ENCODE peak calls at places on chromosomes 6 and 20, in seven cellular contexts. One of them, this sample, is unnamed. For H3K4me1, the result is how much of the 10 kb centered on the place peaks cover.

GRCh38 chr20:44733341-44734069 is 12.2 kb upstream of the KCNK15 start:
- DNase-seq in HCT116: peak
- DNase-seq in neuronal stem cell: peak
- DNase-seq in mesenchymal stem cell: peak
- DNase-seq in GM23248: peak
- DNase-seq in psoas muscle: peak
- DNase-seq in transverse colon: peak
- DNase-seq in this sample: peak

GRCh38 chr6:21800948-21801438 is 207.4 kb downstream of the SOX4 start:
- DNase-seq in transverse colon: no peak
- DNase-seq in neuronal stem cell: no peak
- DNase-seq in mesenchymal stem cell: peak
- DNase-seq in psoas muscle: no peak
- DNase-seq in GM23248: peak
- DNase-seq in HCT116: no peak
- DNase-seq in this sample: no peak

GRCh38 chr6:89411269-89412070 is 603 bp downstream of the RRAGD start:
- DNase-seq in HCT116: no peak
- DNase-seq in neuronal stem cell: no peak
- DNase-seq in transverse colon: peak
- DNase-seq in mesenchymal stem cell: peak
- DNase-seq in GM23248: peak
- DNase-seq in psoas muscle: peak
- DNase-seq in this sample: peak

GRCh38 chr6:169452117-169452868 is 198.6 kb upstream of the THBS2 start:
- DNase-seq in HCT116: peak
- DNase-seq in transverse colon: peak
- DNase-seq in mesenchymal stem cell: no peak
- DNase-seq in GM23248: peak
- DNase-seq in psoas muscle: peak
- DNase-seq in neuronal stem cell: no peak
- DNase-seq in this sample: peak

GRCh38 chr6:57267586-57268293 is 45.6 kb upstream of the RAB23 start:
- DNase-seq in neuronal stem cell: no peak
- DNase-seq in transverse colon: peak
- DNase-seq in GM23248: peak
- DNase-seq in mesenchymal stem cell: peak
- DNase-seq in HCT116: peak
- DNase-seq in psoas muscle: no peak
- DNase-seq in this sample: peak

GRCh38 chr6:170198298-170198697 is 92.6 kb downstream of the DLL1 start:
- DNase-seq in GM23248: no peak
- DNase-seq in transverse colon: no peak
- DNase-seq in neuronal stem cell: no peak
- DNase-seq in psoas muscle: no peak
- DNase-seq in mesenchymal stem cell: no peak
- DNase-seq in HCT116: no peak
- DNase-seq in this sample: no peak

GRCh38 chr20:23231561-23232218 is 118.9 kb upstream of the NXT1 start:
- DNase-seq in neuronal stem cell: no peak
- DNase-seq in psoas muscle: no peak
- DNase-seq in transverse colon: no peak
- DNase-seq in mesenchymal stem cell: peak
- DNase-seq in GM23248: peak
- DNase-seq in HCT116: no peak
- DNase-seq in this sample: no peak

GRCh38 chr20:39623584-39624234 is 661.6 kb downstream of the DHX35 start:
- DNase-seq in HCT116: no peak
- DNase-seq in psoas muscle: no peak
- DNase-seq in GM23248: peak
- DNase-seq in neuronal stem cell: no peak
- DNase-seq in mesenchymal stem cell: no peak
- DNase-seq in transverse colon: no peak
- DNase-seq in this sample: no peak

GRCh38 chr6:148446681-148447080 is 104.0 kb downstream of the SASH1 start:
- DNase-seq in transverse colon: no peak
- DNase-seq in mesenchymal stem cell: peak
- DNase-seq in neuronal stem cell: no peak
- DNase-seq in psoas muscle: no peak
- DNase-seq in HCT116: no peak
- DNase-seq in GM23248: no peak
- DNase-seq in this sample: no peak

GRCh38 chr6:168828035-168828434 is 387.1 kb downstream of the SMOC2 start:
- DNase-seq in GM23248: no peak
- DNase-seq in HCT116: no peak
- DNase-seq in neuronal stem cell: no peak
- DNase-seq in transverse colon: no peak
- DNase-seq in psoas muscle: no peak
- DNase-seq in mesenchymal stem cell: no peak
- DNase-seq in this sample: no peak

GRCh38 chr6:17101422-17102257 is at the start of gene STMND1:
- DNase-seq in psoas muscle: peak
- DNase-seq in transverse colon: peak
- DNase-seq in neuronal stem cell: peak
- DNase-seq in GM23248: peak
- DNase-seq in mesenchymal stem cell: peak
- DNase-seq in HCT116: no peak
- DNase-seq in this sample: peak

GRCh38 chr6:27280064-27280539 is 32.0 kb downstream of the POM121L2 start:
- DNase-seq in GM23248: peak
- DNase-seq in HCT116: peak
- DNase-seq in mesenchymal stem cell: peak
- DNase-seq in psoas muscle: no peak
- DNase-seq in neuronal stem cell: no peak
- DNase-seq in transverse colon: no peak
- DNase-seq in this sample: no peak

DNA sequence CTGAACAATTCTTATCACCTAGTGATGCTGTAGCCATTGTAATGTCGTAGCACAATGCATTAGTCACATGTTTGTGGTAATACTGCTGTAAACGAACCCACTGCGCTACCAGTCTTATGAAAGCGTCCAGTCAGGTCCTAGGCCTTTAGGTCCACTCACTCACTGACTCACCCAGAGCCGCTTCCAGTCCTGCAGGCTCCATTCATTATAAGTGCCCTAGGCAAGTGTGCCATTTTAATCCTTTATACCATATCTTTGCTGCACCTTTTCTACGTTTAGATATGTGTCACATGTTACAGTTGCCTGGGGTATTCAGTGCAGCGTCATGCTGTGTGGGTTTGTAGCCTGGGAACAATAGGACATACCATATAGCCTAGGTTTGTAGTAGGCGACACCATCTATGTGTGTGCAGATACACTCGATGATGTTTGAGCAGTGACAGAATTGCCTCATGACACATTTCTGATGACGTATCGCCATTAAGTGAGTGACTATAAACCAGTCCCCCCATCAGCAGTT is 15.4 kb downstream of the IGF2R start:
- DNase-seq in psoas muscle: peak
- DNase-seq in transverse colon: no peak
- DNase-seq in neuronal stem cell: no peak
- DNase-seq in mesenchymal stem cell: peak
- DNase-seq in HCT116: no peak
- DNase-seq in GM23248: peak
- DNase-seq in this sample: no peak
- H3K4me1 ChIP-seq in psoas muscle: half or more
- H3K4me1 ChIP-seq in transverse colon: under half
- H3K4me1 ChIP-seq in neuronal stem cell: under half
- H3K4me1 ChIP-seq in mesenchymal stem cell: under half
- H3K4me1 ChIP-seq in HCT116: under half
- H3K4me1 ChIP-seq in GM23248: under half
- H3K4me1 ChIP-seq in this sample: half or more

GRCh38 chr6:24995270-24995669 is 59.5 kb upstream of the RIPOR2 start:
- DNase-seq in transverse colon: no peak
- DNase-seq in neuronal stem cell: no peak
- DNase-seq in mesenchymal stem cell: no peak
- DNase-seq in GM23248: no peak
- DNase-seq in psoas muscle: no peak
- DNase-seq in HCT116: no peak
- DNase-seq in this sample: no peak

GRCh38 chr6:24997186-24997585 is 61.4 kb upstream of the RIPOR2 start:
- DNase-seq in psoas muscle: no peak
- DNase-seq in transverse colon: no peak
- DNase-seq in neuronal stem cell: no peak
- DNase-seq in mesenchymal stem cell: no peak
- DNase-seq in HCT116: no peak
- DNase-seq in GM23248: no peak
- DNase-seq in this sample: no peak

GRCh38 chr6:24994812-24995211 is 59.1 kb upstream of the RIPOR2 start:
- DNase-seq in GM23248: no peak
- DNase-seq in HCT116: no peak
- DNase-seq in neuronal stem cell: no peak
- DNase-seq in psoas muscle: no peak
- DNase-seq in transverse colon: no peak
- DNase-seq in mesenchymal stem cell: no peak
- DNase-seq in this sample: no peak

GRCh38 chr6:24996145-24996836 is 60.5 kb upstream of the RIPOR2 start:
- DNase-seq in transverse colon: no peak
- DNase-seq in mesenchymal stem cell: no peak
- DNase-seq in psoas muscle: no peak
- DNase-seq in GM23248: no peak
- DNase-seq in neuronal stem cell: no peak
- DNase-seq in HCT116: no peak
- DNase-seq in this sample: no peak

DNA sequence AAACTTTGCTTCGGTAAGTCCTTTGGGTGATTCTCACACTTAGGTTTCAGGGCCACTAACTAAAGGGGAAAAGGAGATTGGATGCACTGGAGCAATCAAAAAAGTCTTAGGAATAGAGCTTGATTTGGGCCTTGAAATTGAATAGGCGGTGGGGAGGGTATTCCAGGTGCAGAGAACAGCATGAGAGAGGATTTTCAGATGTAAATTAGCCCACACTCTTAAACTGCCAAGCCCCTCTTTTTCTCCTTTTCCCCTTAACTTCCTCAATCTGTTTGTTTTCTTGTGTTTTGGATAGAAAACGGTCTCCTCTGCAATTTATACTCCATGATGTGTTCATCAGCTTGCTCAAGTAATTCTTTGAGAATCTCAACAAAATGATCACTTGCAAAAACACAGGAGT is 62.1 kb upstream of the RIPOR2 start:
- DNase-seq in transverse colon: no peak
- DNase-seq in GM23248: no peak
- DNase-seq in psoas muscle: no peak
- DNase-seq in mesenchymal stem cell: no peak
- DNase-seq in HCT116: no peak
- DNase-seq in neuronal stem cell: no peak
- DNase-seq in this sample: no peak
- H3K4me1 ChIP-seq in transverse colon: under half
- H3K4me1 ChIP-seq in GM23248: under half
- H3K4me1 ChIP-seq in psoas muscle: under half
- H3K4me1 ChIP-seq in mesenchymal stem cell: under half
- H3K4me1 ChIP-seq in HCT116: under half
- H3K4me1 ChIP-seq in neuronal stem cell: under half
- H3K4me1 ChIP-seq in this sample: under half

GRCh38 chr6:26028212-26028752 is 58.9 kb upstream of the HFE start:
- DNase-seq in transverse colon: no peak
- DNase-seq in HCT116: no peak
- DNase-seq in neuronal stem cell: no peak
- DNase-seq in GM23248: no peak
- DNase-seq in psoas muscle: no peak
- DNase-seq in mesenchymal stem cell: no peak
- DNase-seq in this sample: no peak

GRCh38 chr6:26026833-26027490 is 60.3 kb upstream of the HFE start:
- DNase-seq in mesenchymal stem cell: peak
- DNase-seq in transverse colon: peak
- DNase-seq in psoas muscle: peak
- DNase-seq in HCT116: peak
- DNase-seq in neuronal stem cell: peak
- DNase-seq in GM23248: peak
- DNase-seq in this sample: peak

GRCh38 chr6:26028753-26029569 is 58.3 kb upstream of the HFE start:
- DNase-seq in HCT116: no peak
- DNase-seq in mesenchymal stem cell: peak
- DNase-seq in neuronal stem cell: no peak
- DNase-seq in GM23248: no peak
- DNase-seq in psoas muscle: no peak
- DNase-seq in transverse colon: no peak
- DNase-seq in this sample: no peak

GRCh38 chr6:26025894-26026832 is 61.1 kb upstream of the HFE start:
- DNase-seq in transverse colon: peak
- DNase-seq in mesenchymal stem cell: peak
- DNase-seq in GM23248: peak
- DNase-seq in neuronal stem cell: peak
- DNase-seq in psoas muscle: peak
- DNase-seq in HCT116: peak
- DNase-seq in this sample: peak

DNA sequence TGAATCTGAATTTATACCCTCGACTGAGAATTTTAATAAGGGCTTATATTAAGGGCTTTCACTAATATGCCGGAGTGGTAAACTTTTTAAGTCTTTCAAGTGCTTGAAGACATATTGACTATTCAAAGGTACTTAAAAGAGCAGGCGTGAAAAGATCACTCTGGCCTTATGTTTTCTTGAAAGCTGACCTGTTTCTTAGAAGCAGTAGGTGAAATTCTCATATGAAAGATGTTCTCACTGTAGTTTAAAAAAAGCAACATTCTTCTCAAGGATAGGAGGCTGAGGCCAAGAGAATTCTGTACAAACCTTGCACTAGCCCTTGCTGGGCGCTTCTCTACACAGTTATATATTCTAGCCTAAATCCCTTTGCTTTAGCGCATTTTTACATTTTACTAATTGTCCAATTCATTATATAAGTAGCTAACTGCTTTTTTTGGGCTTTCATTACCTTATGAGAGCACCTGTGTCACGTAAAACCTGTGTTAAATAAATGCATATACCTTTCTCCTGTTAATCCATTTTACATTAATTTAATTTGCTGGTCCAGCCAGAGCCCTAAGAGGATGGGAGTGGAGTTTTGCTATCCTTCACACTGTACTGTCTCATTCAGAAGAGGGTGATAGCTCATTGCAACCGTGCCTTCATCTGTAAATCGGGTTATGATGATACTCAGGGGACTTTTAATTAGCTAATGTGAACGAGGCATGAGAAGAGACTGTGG is 59.6 kb upstream of the HFE start:
- DNase-seq in neuronal stem cell: no peak
- DNase-seq in mesenchymal stem cell: no peak
- DNase-seq in GM23248: no peak
- DNase-seq in HCT116: no peak
- DNase-seq in psoas muscle: no peak
- DNase-seq in transverse colon: no peak
- DNase-seq in this sample: no peak
- H3K4me1 ChIP-seq in neuronal stem cell: under half
- H3K4me1 ChIP-seq in mesenchymal stem cell: under half
- H3K4me1 ChIP-seq in GM23248: under half
- H3K4me1 ChIP-seq in HCT116: half or more
- H3K4me1 ChIP-seq in psoas muscle: under half
- H3K4me1 ChIP-seq in transverse colon: under half
- H3K4me1 ChIP-seq in this sample: under half

DNA sequence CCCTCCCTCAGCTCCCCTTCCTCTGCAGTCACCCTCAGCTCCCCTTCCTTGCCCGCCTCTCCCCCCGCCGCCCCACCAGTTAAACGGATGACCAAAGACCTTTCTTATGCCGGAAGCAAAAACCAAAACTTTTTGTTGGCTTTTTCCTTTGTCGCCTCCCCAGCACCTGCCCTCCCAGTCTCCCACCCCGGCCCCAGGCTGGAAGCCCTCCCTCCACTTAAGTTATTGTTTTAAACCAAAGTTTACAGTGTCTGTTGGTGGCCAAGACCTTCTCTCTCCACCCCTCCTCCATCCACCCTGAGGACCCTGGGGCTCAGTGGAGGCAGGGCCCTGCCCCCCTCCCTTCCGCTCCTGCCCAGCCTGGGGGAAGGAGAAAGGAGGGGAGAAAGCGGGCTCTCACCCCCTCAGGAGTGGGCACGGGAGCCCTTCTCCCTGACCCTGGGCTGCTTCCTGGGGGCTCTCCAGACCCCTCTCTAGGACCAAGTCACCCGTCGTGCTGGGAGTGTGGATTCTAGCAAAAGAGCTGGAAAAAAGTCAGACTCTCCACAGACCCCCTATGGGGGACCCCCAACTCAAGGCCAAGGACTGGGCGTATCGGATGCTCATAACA is 38.3 kb upstream of the MDFI start:
- DNase-seq in GM23248: no peak
- DNase-seq in transverse colon: no peak
- DNase-seq in mesenchymal stem cell: no peak
- DNase-seq in psoas muscle: no peak
- DNase-seq in neuronal stem cell: no peak
- DNase-seq in HCT116: no peak
- DNase-seq in this sample: no peak
- H3K4me1 ChIP-seq in GM23248: under half
- H3K4me1 ChIP-seq in transverse colon: under half
- H3K4me1 ChIP-seq in mesenchymal stem cell: under half
- H3K4me1 ChIP-seq in psoas muscle: under half
- H3K4me1 ChIP-seq in neuronal stem cell: under half
- H3K4me1 ChIP-seq in HCT116: under half
- H3K4me1 ChIP-seq in this sample: under half